ENCODE peak calls at places on chromosomes 13 and 19, in nine cellular contexts. One of them, this sample, is unnamed.

GRCh38 chr19:48381178-48381950 is 10.0 kb downstream of the KDELR1 start:
- DNase-seq in T-helper 2 cell: no peak
- DNase-seq in A549: no peak
- DNase-seq in T-helper 17 cell: no peak
- DNase-seq in ELR: no peak
- DNase-seq in epithelial cell of esophagus: no peak
- DNase-seq in activated naive CD4-positive, alpha-beta T cell treated with anti-CD3 and anti-CD28 coated beads, Interleukin-2, amount 50 U/mL, for 72 hours: no peak
- DNase-seq in T-cell: no peak
- DNase-seq in stimulated activated CD8-positive, alpha-beta memory T cell treated with anti-CD3 and anti-CD28 coated beads, Interleukin-2, amount 100 ng/mL, for 48 hours: no peak
- DNase-seq in this sample: no peak

GRCh38 chr13:100673831-100674362 is 698 bp downstream of the TMTC4 start:
- DNase-seq in A549: peak
- DNase-seq in epithelial cell of esophagus: peak
- DNase-seq in stimulated activated CD8-positive, alpha-beta memory T cell treated with anti-CD3 and anti-CD28 coated beads, Interleukin-2, amount 100 ng/mL, for 48 hours: no peak
- DNase-seq in ELR: peak
- DNase-seq in activated naive CD4-positive, alpha-beta T cell treated with anti-CD3 and anti-CD28 coated beads, Interleukin-2, amount 50 U/mL, for 72 hours: peak
- DNase-seq in T-helper 2 cell: peak
- DNase-seq in T-helper 17 cell: no peak
- DNase-seq in T-cell: peak
- DNase-seq in this sample: peak

GRCh38 chr19:58544591-58545285 is 874 bp downstream of the TRIM28 start:
- DNase-seq in T-helper 2 cell: no peak
- DNase-seq in A549: peak
- DNase-seq in ELR: peak
- DNase-seq in stimulated activated CD8-positive, alpha-beta memory T cell treated with anti-CD3 and anti-CD28 coated beads, Interleukin-2, amount 100 ng/mL, for 48 hours: peak
- DNase-seq in T-cell: no peak
- DNase-seq in epithelial cell of esophagus: peak
- DNase-seq in T-helper 17 cell: peak
- DNase-seq in activated naive CD4-positive, alpha-beta T cell treated with anti-CD3 and anti-CD28 coated beads, Interleukin-2, amount 50 U/mL, for 72 hours: peak
- DNase-seq in this sample: no peak

GRCh38 chr13:112696001-112696868 is 6.4 kb downstream of the ATP11A start:
- DNase-seq in stimulated activated CD8-positive, alpha-beta memory T cell treated with anti-CD3 and anti-CD28 coated beads, Interleukin-2, amount 100 ng/mL, for 48 hours: no peak
- DNase-seq in A549: no peak
- DNase-seq in T-helper 17 cell: no peak
- DNase-seq in T-helper 2 cell: no peak
- DNase-seq in T-cell: no peak
- DNase-seq in ELR: no peak
- DNase-seq in epithelial cell of esophagus: no peak
- DNase-seq in activated naive CD4-positive, alpha-beta T cell treated with anti-CD3 and anti-CD28 coated beads, Interleukin-2, amount 50 U/mL, for 72 hours: no peak
- DNase-seq in this sample: no peak

GRCh38 chr13:20616059-20616797 is 49.3 kb downstream of the IFT88 start:
- DNase-seq in epithelial cell of esophagus: peak
- DNase-seq in activated naive CD4-positive, alpha-beta T cell treated with anti-CD3 and anti-CD28 coated beads, Interleukin-2, amount 50 U/mL, for 72 hours: no peak
- DNase-seq in ELR: peak
- DNase-seq in stimulated activated CD8-positive, alpha-beta memory T cell treated with anti-CD3 and anti-CD28 coated beads, Interleukin-2, amount 100 ng/mL, for 48 hours: no peak
- DNase-seq in T-helper 2 cell: no peak
- DNase-seq in A549: peak
- DNase-seq in T-helper 17 cell: no peak
- DNase-seq in T-cell: no peak
- DNase-seq in this sample: no peak

GRCh38 chr13:56670563-56670962 is 470.2 kb upstream of the PRR20A start:
- DNase-seq in stimulated activated CD8-positive, alpha-beta memory T cell treated with anti-CD3 and anti-CD28 coated beads, Interleukin-2, amount 100 ng/mL, for 48 hours: no peak
- DNase-seq in activated naive CD4-positive, alpha-beta T cell treated with anti-CD3 and anti-CD28 coated beads, Interleukin-2, amount 50 U/mL, for 72 hours: no peak
- DNase-seq in T-helper 2 cell: no peak
- DNase-seq in ELR: no peak
- DNase-seq in A549: no peak
- DNase-seq in epithelial cell of esophagus: no peak
- DNase-seq in T-cell: no peak
- DNase-seq in T-helper 17 cell: no peak
- DNase-seq in this sample: no peak

GRCh38 chr13:101150998-101151397 is 265.3 kb downstream of the NALCN start:
- DNase-seq in T-helper 2 cell: no peak
- DNase-seq in epithelial cell of esophagus: no peak
- DNase-seq in activated naive CD4-positive, alpha-beta T cell treated with anti-CD3 and anti-CD28 coated beads, Interleukin-2, amount 50 U/mL, for 72 hours: no peak
- DNase-seq in A549: no peak
- DNase-seq in T-cell: no peak
- DNase-seq in T-helper 17 cell: no peak
- DNase-seq in stimulated activated CD8-positive, alpha-beta memory T cell treated with anti-CD3 and anti-CD28 coated beads, Interleukin-2, amount 100 ng/mL, for 48 hours: no peak
- DNase-seq in ELR: peak
- DNase-seq in this sample: peak

GRCh38 chr13:40152145-40152544 is 496.7 kb downstream of the COG6 start:
- DNase-seq in activated naive CD4-positive, alpha-beta T cell treated with anti-CD3 and anti-CD28 coated beads, Interleukin-2, amount 50 U/mL, for 72 hours: no peak
- DNase-seq in A549: peak
- DNase-seq in ELR: peak
- DNase-seq in epithelial cell of esophagus: peak
- DNase-seq in T-cell: no peak
- DNase-seq in T-helper 17 cell: no peak
- DNase-seq in stimulated activated CD8-positive, alpha-beta memory T cell treated with anti-CD3 and anti-CD28 coated beads, Interleukin-2, amount 100 ng/mL, for 48 hours: no peak
- DNase-seq in T-helper 2 cell: no peak
- DNase-seq in this sample: no peak

GRCh38 chr13:83773961-83774360 is 108.3 kb downstream of the SLITRK1 start:
- DNase-seq in stimulated activated CD8-positive, alpha-beta memory T cell treated with anti-CD3 and anti-CD28 coated beads, Interleukin-2, amount 100 ng/mL, for 48 hours: no peak
- DNase-seq in T-cell: no peak
- DNase-seq in epithelial cell of esophagus: no peak
- DNase-seq in T-helper 17 cell: no peak
- DNase-seq in A549: no peak
- DNase-seq in ELR: no peak
- DNase-seq in T-helper 2 cell: no peak
- DNase-seq in activated naive CD4-positive, alpha-beta T cell treated with anti-CD3 and anti-CD28 coated beads, Interleukin-2, amount 50 U/mL, for 72 hours: no peak
- DNase-seq in this sample: no peak

GRCh38 chr13:73056054-73056962 is 2.5 kb upstream of the KLF5 start:
- DNase-seq in A549: peak
- DNase-seq in epithelial cell of esophagus: peak
- DNase-seq in T-cell: no peak
- DNase-seq in ELR: peak
- DNase-seq in T-helper 2 cell: no peak
- DNase-seq in stimulated activated CD8-positive, alpha-beta memory T cell treated with anti-CD3 and anti-CD28 coated beads, Interleukin-2, amount 100 ng/mL, for 48 hours: no peak
- DNase-seq in T-helper 17 cell: no peak
- DNase-seq in activated naive CD4-positive, alpha-beta T cell treated with anti-CD3 and anti-CD28 coated beads, Interleukin-2, amount 50 U/mL, for 72 hours: no peak
- DNase-seq in this sample: no peak

GRCh38 chr13:79448413-79448812 is 32.5 kb upstream of the NDFIP2 start:
- DNase-seq in activated naive CD4-positive, alpha-beta T cell treated with anti-CD3 and anti-CD28 coated beads, Interleukin-2, amount 50 U/mL, for 72 hours: no peak
- DNase-seq in T-helper 17 cell: no peak
- DNase-seq in T-helper 2 cell: peak
- DNase-seq in ELR: peak
- DNase-seq in epithelial cell of esophagus: no peak
- DNase-seq in stimulated activated CD8-positive, alpha-beta memory T cell treated with anti-CD3 and anti-CD28 coated beads, Interleukin-2, amount 100 ng/mL, for 48 hours: no peak
- DNase-seq in T-cell: no peak
- DNase-seq in A549: no peak
- DNase-seq in this sample: no peak

GRCh38 chr13:60583911-60584753 is 187.1 kb downstream of the TDRD3 start:
- DNase-seq in ELR: peak
- DNase-seq in T-cell: no peak
- DNase-seq in A549: peak
- DNase-seq in T-helper 17 cell: no peak
- DNase-seq in epithelial cell of esophagus: peak
- DNase-seq in T-helper 2 cell: no peak
- DNase-seq in activated naive CD4-positive, alpha-beta T cell treated with anti-CD3 and anti-CD28 coated beads, Interleukin-2, amount 50 U/mL, for 72 hours: no peak
- DNase-seq in stimulated activated CD8-positive, alpha-beta memory T cell treated with anti-CD3 and anti-CD28 coated beads, Interleukin-2, amount 100 ng/mL, for 48 hours: no peak
- DNase-seq in this sample: no peak

GRCh38 chr13:39105110-39105509 is 66.9 kb downstream of the NHLRC3 start:
- DNase-seq in T-helper 17 cell: no peak
- DNase-seq in epithelial cell of esophagus: peak
- DNase-seq in T-cell: no peak
- DNase-seq in activated naive CD4-positive, alpha-beta T cell treated with anti-CD3 and anti-CD28 coated beads, Interleukin-2, amount 50 U/mL, for 72 hours: no peak
- DNase-seq in T-helper 2 cell: no peak
- DNase-seq in stimulated activated CD8-positive, alpha-beta memory T cell treated with anti-CD3 and anti-CD28 coated beads, Interleukin-2, amount 100 ng/mL, for 48 hours: no peak
- DNase-seq in ELR: no peak
- DNase-seq in A549: no peak
- DNase-seq in this sample: peak

GRCh38 chr13:101673360-101674105 is 221.1 kb downstream of the ITGBL1 start:
- DNase-seq in A549: no peak
- DNase-seq in stimulated activated CD8-positive, alpha-beta memory T cell treated with anti-CD3 and anti-CD28 coated beads, Interleukin-2, amount 100 ng/mL, for 48 hours: no peak
- DNase-seq in activated naive CD4-positive, alpha-beta T cell treated with anti-CD3 and anti-CD28 coated beads, Interleukin-2, amount 50 U/mL, for 72 hours: no peak
- DNase-seq in T-helper 2 cell: no peak
- DNase-seq in ELR: peak
- DNase-seq in T-cell: no peak
- DNase-seq in epithelial cell of esophagus: peak
- DNase-seq in T-helper 17 cell: no peak
- DNase-seq in this sample: no peak

GRCh38 chr19:16435238-16435911 is 36.4 kb downstream of the EPS15L1 start:
- DNase-seq in T-cell: no peak
- DNase-seq in T-helper 2 cell: no peak
- DNase-seq in activated naive CD4-positive, alpha-beta T cell treated with anti-CD3 and anti-CD28 coated beads, Interleukin-2, amount 50 U/mL, for 72 hours: no peak
- DNase-seq in ELR: peak
- DNase-seq in T-helper 17 cell: no peak
- DNase-seq in A549: no peak
- DNase-seq in epithelial cell of esophagus: no peak
- DNase-seq in stimulated activated CD8-positive, alpha-beta memory T cell treated with anti-CD3 and anti-CD28 coated beads, Interleukin-2, amount 100 ng/mL, for 48 hours: no peak
- DNase-seq in this sample: no peak

GRCh38 chr19:48554385-48555091 is 2.6 kb downstream of the SULT2B1 start:
- DNase-seq in A549: peak
- DNase-seq in T-helper 17 cell: no peak
- DNase-seq in T-cell: no peak
- DNase-seq in epithelial cell of esophagus: no peak
- DNase-seq in stimulated activated CD8-positive, alpha-beta memory T cell treated with anti-CD3 and anti-CD28 coated beads, Interleukin-2, amount 100 ng/mL, for 48 hours: no peak
- DNase-seq in activated naive CD4-positive, alpha-beta T cell treated with anti-CD3 and anti-CD28 coated beads, Interleukin-2, amount 50 U/mL, for 72 hours: no peak
- DNase-seq in T-helper 2 cell: no peak
- DNase-seq in ELR: no peak
- DNase-seq in this sample: peak

GRCh38 chr13:59435024-59435423 is 728.7 kb downstream of the DIAPH3 start:
- DNase-seq in ELR: no peak
- DNase-seq in T-helper 17 cell: no peak
- DNase-seq in epithelial cell of esophagus: no peak
- DNase-seq in stimulated activated CD8-positive, alpha-beta memory T cell treated with anti-CD3 and anti-CD28 coated beads, Interleukin-2, amount 100 ng/mL, for 48 hours: no peak
- DNase-seq in A549: no peak
- DNase-seq in T-cell: no peak
- DNase-seq in T-helper 2 cell: no peak
- DNase-seq in activated naive CD4-positive, alpha-beta T cell treated with anti-CD3 and anti-CD28 coated beads, Interleukin-2, amount 50 U/mL, for 72 hours: no peak
- DNase-seq in this sample: no peak

GRCh38 chr13:61779456-61779855 is 363.8 kb upstream of the PCDH20 start:
- DNase-seq in epithelial cell of esophagus: no peak
- DNase-seq in A549: no peak
- DNase-seq in stimulated activated CD8-positive, alpha-beta memory T cell treated with anti-CD3 and anti-CD28 coated beads, Interleukin-2, amount 100 ng/mL, for 48 hours: no peak
- DNase-seq in T-cell: no peak
- DNase-seq in activated naive CD4-positive, alpha-beta T cell treated with anti-CD3 and anti-CD28 coated beads, Interleukin-2, amount 50 U/mL, for 72 hours: no peak
- DNase-seq in ELR: no peak
- DNase-seq in T-helper 17 cell: no peak
- DNase-seq in T-helper 2 cell: no peak
- DNase-seq in this sample: no peak

GRCh38 chr19:43939557-43940260 is 4.6 kb upstream of the ZNF45 start:
- DNase-seq in T-helper 2 cell: no peak
- DNase-seq in T-cell: no peak
- DNase-seq in T-helper 17 cell: no peak
- DNase-seq in ELR: no peak
- DNase-seq in stimulated activated CD8-positive, alpha-beta memory T cell treated with anti-CD3 and anti-CD28 coated beads, Interleukin-2, amount 100 ng/mL, for 48 hours: no peak
- DNase-seq in activated naive CD4-positive, alpha-beta T cell treated with anti-CD3 and anti-CD28 coated beads, Interleukin-2, amount 50 U/mL, for 72 hours: no peak
- DNase-seq in A549: no peak
- DNase-seq in epithelial cell of esophagus: no peak
- DNase-seq in this sample: no peak

GRCh38 chr13:71217827-71218226 is 649.2 kb downstream of the DACH1 start:
- DNase-seq in activated naive CD4-positive, alpha-beta T cell treated with anti-CD3 and anti-CD28 coated beads, Interleukin-2, amount 50 U/mL, for 72 hours: no peak
- DNase-seq in T-cell: no peak
- DNase-seq in ELR: no peak
- DNase-seq in T-helper 2 cell: no peak
- DNase-seq in epithelial cell of esophagus: no peak
- DNase-seq in stimulated activated CD8-positive, alpha-beta memory T cell treated with anti-CD3 and anti-CD28 coated beads, Interleukin-2, amount 100 ng/mL, for 48 hours: no peak
- DNase-seq in A549: no peak
- DNase-seq in T-helper 17 cell: no peak
- DNase-seq in this sample: no peak

GRCh38 chr13:38348890-38349289 is 761 bp upstream of the UFM1 start:
- DNase-seq in T-cell: peak
- DNase-seq in stimulated activated CD8-positive, alpha-beta memory T cell treated with anti-CD3 and anti-CD28 coated beads, Interleukin-2, amount 100 ng/mL, for 48 hours: no peak
- DNase-seq in A549: no peak
- DNase-seq in epithelial cell of esophagus: peak
- DNase-seq in activated naive CD4-positive, alpha-beta T cell treated with anti-CD3 and anti-CD28 coated beads, Interleukin-2, amount 50 U/mL, for 72 hours: peak
- DNase-seq in T-helper 2 cell: no peak
- DNase-seq in ELR: peak
- DNase-seq in T-helper 17 cell: no peak
- DNase-seq in this sample: no peak

GRCh38 chr19:42693760-42694350 is 46.4 kb downstream of the PSG3 start:
- DNase-seq in ELR: peak
- DNase-seq in A549: peak
- DNase-seq in T-helper 2 cell: no peak
- DNase-seq in epithelial cell of esophagus: peak
- DNase-seq in activated naive CD4-positive, alpha-beta T cell treated with anti-CD3 and anti-CD28 coated beads, Interleukin-2, amount 50 U/mL, for 72 hours: no peak
- DNase-seq in T-cell: no peak
- DNase-seq in stimulated activated CD8-positive, alpha-beta memory T cell treated with anti-CD3 and anti-CD28 coated beads, Interleukin-2, amount 100 ng/mL, for 48 hours: no peak
- DNase-seq in T-helper 17 cell: no peak
- DNase-seq in this sample: peak

GRCh38 chr13:40477623-40478608 is 188.5 kb downstream of the FOXO1 start:
- DNase-seq in ELR: no peak
- DNase-seq in T-helper 2 cell: no peak
- DNase-seq in stimulated activated CD8-positive, alpha-beta memory T cell treated with anti-CD3 and anti-CD28 coated beads, Interleukin-2, amount 100 ng/mL, for 48 hours: no peak
- DNase-seq in T-cell: no peak
- DNase-seq in epithelial cell of esophagus: no peak
- DNase-seq in activated naive CD4-positive, alpha-beta T cell treated with anti-CD3 and anti-CD28 coated beads, Interleukin-2, amount 50 U/mL, for 72 hours: no peak
- DNase-seq in T-helper 17 cell: no peak
- DNase-seq in A549: no peak
- DNase-seq in this sample: no peak

GRCh38 chr13:27406178-27406939 is 18.1 kb upstream of the GTF3A start:
- DNase-seq in T-cell: peak
- DNase-seq in stimulated activated CD8-positive, alpha-beta memory T cell treated with anti-CD3 and anti-CD28 coated beads, Interleukin-2, amount 100 ng/mL, for 48 hours: no peak
- DNase-seq in ELR: peak
- DNase-seq in activated naive CD4-positive, alpha-beta T cell treated with anti-CD3 and anti-CD28 coated beads, Interleukin-2, amount 50 U/mL, for 72 hours: peak
- DNase-seq in T-helper 2 cell: peak
- DNase-seq in A549: peak
- DNase-seq in T-helper 17 cell: no peak
- DNase-seq in epithelial cell of esophagus: peak
- DNase-seq in this sample: peak

GRCh38 chr13:39811051-39811450 is 155.6 kb downstream of the COG6 start:
- DNase-seq in T-cell: no peak
- DNase-seq in T-helper 17 cell: no peak
- DNase-seq in stimulated activated CD8-positive, alpha-beta memory T cell treated with anti-CD3 and anti-CD28 coated beads, Interleukin-2, amount 100 ng/mL, for 48 hours: no peak
- DNase-seq in activated naive CD4-positive, alpha-beta T cell treated with anti-CD3 and anti-CD28 coated beads, Interleukin-2, amount 50 U/mL, for 72 hours: no peak
- DNase-seq in epithelial cell of esophagus: no peak
- DNase-seq in T-helper 2 cell: no peak
- DNase-seq in A549: no peak
- DNase-seq in ELR: no peak
- DNase-seq in this sample: no peak

GRCh38 chr13:83568019-83568418 is 314.3 kb downstream of the SLITRK1 start:
- DNase-seq in stimulated activated CD8-positive, alpha-beta memory T cell treated with anti-CD3 and anti-CD28 coated beads, Interleukin-2, amount 100 ng/mL, for 48 hours: no peak
- DNase-seq in T-helper 17 cell: no peak
- DNase-seq in epithelial cell of esophagus: no peak
- DNase-seq in T-cell: no peak
- DNase-seq in T-helper 2 cell: no peak
- DNase-seq in A549: no peak
- DNase-seq in activated naive CD4-positive, alpha-beta T cell treated with anti-CD3 and anti-CD28 coated beads, Interleukin-2, amount 50 U/mL, for 72 hours: no peak
- DNase-seq in ELR: no peak
- DNase-seq in this sample: no peak

This sample was measured in WERI-Rb-1.